ENCODE peak calls at places on chromosomes 7 and 10, in ten cellular contexts. A is NCI-H1105 treated with DMSO at 0.1 percent for 48 hours; Q is GM13976; J is GF-D8; X is GM19239; Z is COLO829; R is glomerular endothelial cell; B is AML-193; V is heart right ventricle; M is activated CD8-positive, alpha-beta memory T cell treated with anti-CD3 and anti-CD28 coated beads for 4 hours. O is an unnamed sample.

GRCh38 chr10:132302911-132303310 is 4.8 kb downstream of the STK32C start:
- DNase-seq in A (no peak), Q (no peak), J (no peak), X (no peak), Z (no peak), R (no peak), B (no peak), V (no peak), M (no peak), O (no peak)

GRCh38 chr10:93873427-93874115 is 20.2 kb upstream of the SLC35G1 start:
- DNase-seq in A (no peak), Q (no peak), J (no peak), X (no peak), Z (no peak), R (no peak), B (peak), V (no peak), M (no peak), O (no peak)

GRCh38 chr10:71727429-71728217 is 8.0 kb upstream of the C10orf105 start:
- DNase-seq in A (no peak), Q (peak), J (peak), X (peak), Z (no peak), R (no peak), B (peak), V (peak), M (peak), O (peak)

GRCh38 chr10:73653701-73654100 is 2.1 kb downstream of the SYNPO2L start:
- DNase-seq in A (no peak), Q (peak), J (peak), X (no peak), Z (no peak), R (no peak), B (no peak), V (no peak), M (no peak), O (no peak)

GRCh38 chr10:110918633-110919348 is at the start of gene BBIP1:
- DNase-seq in A (peak), Q (peak), J (peak), X (peak), Z (peak), R (peak), B (peak), V (no peak), M (peak), O (peak)

GRCh38 chr10:89414879-89415821 is 782 bp downstream of the IFIT5 start:
- DNase-seq in A (peak), Q (peak), J (no peak), X (no peak), Z (no peak), R (no peak), B (no peak), V (peak), M (peak), O (peak)

GRCh38 chr7:22563621-22564241 is 63.7 kb upstream of the STEAP1B start:
- DNase-seq in A (peak), Q (no peak), J (no peak), X (no peak), Z (no peak), R (no peak), B (no peak), V (no peak), M (no peak), O (no peak)

GRCh38 chr10:17003151-17003550 is 126.5 kb downstream of the CUBN start:
- DNase-seq in A (no peak), Q (no peak), J (peak), X (no peak), Z (no peak), R (no peak), B (no peak), V (no peak), M (peak), O (no peak)

GRCh38 chr7:105849122-105849855 is 27.1 kb downstream of the ATXN7L1 start:
- DNase-seq in A (no peak), Q (no peak), J (no peak), X (no peak), Z (peak), R (no peak), B (no peak), V (no peak), M (peak), O (no peak)

GRCh38 chr7:94662548-94662947 is 6.6 kb upstream of the SGCE start:
- DNase-seq in A (no peak), Q (no peak), J (no peak), X (no peak), Z (no peak), R (no peak), B (no peak), V (no peak), M (no peak), O (no peak)

GRCh38 chr7:100865372-100865911 is 1.7 kb upstream of the TRIP6 start:
- DNase-seq in A (peak), Q (no peak), J (peak), X (no peak), Z (no peak), R (no peak), B (no peak), V (no peak), M (no peak), O (no peak)

GRCh38 chr10:97708976-97709745 is 4.4 kb upstream of the MARVELD1 start:
- DNase-seq in A (no peak), Q (no peak), J (peak), X (no peak), Z (no peak), R (no peak), B (peak), V (peak), M (no peak), O (peak)

GRCh38 chr7:116576350-116577319 is 51.8 kb downstream of the CAV1 start:
- DNase-seq in A (no peak), Q (no peak), J (no peak), X (no peak), Z (peak), R (peak), B (no peak), V (no peak), M (no peak), O (no peak)

GRCh38 chr7:159084069-159084801 is 60.4 kb downstream of the VIPR2 start:
- DNase-seq in A (no peak), Q (no peak), J (no peak), X (no peak), Z (no peak), R (no peak), B (no peak), V (no peak), M (no peak), O (no peak)

GRCh38 chr7:92767427-92767826 is 68.9 kb downstream of the CDK6 start:
- DNase-seq in A (no peak), Q (no peak), J (no peak), X (no peak), Z (no peak), R (no peak), B (no peak), V (no peak), M (no peak), O (no peak)

GRCh38 chr7:102253076-102253972 is 33.3 kb upstream of the SH2B2 start:
- DNase-seq in A (no peak), Q (no peak), J (no peak), X (no peak), Z (no peak), R (no peak), B (no peak), V (no peak), M (no peak), O (no peak)

GRCh38 chr7:18037609-18038008 is 10.0 kb upstream of the PRPS1L1 start:
- DNase-seq in A (no peak), Q (no peak), J (no peak), X (no peak), Z (no peak), R (no peak), B (no peak), V (no peak), M (no peak), O (no peak)

O was measured in DMS79 treated with DMSO at 0.1 percent for 48 hours.